ENCODE peak calls at places on chromosomes 6 and 20, in nine cellular contexts. One of them, this sample, is unnamed.

GRCh38 chr20:3980260-3981131 is 34.9 kb downstream of the RNF24 start:
- DNase-seq in AG04450: peak
- DNase-seq in Karpas-422: no peak
- DNase-seq in PC-9: no peak
- DNase-seq in AG20443: peak
- DNase-seq in mammary epithelial cell: peak
- DNase-seq in anterior cingulate cortex: no peak
- DNase-seq in activated gamma-delta T cell treated with Interleukin-2 at 50 U/mL for 16 hours: no peak
- DNase-seq in GF-D8: no peak
- DNase-seq in this sample: peak

GRCh38 chr6:167122041-167122826 is 662 bp upstream of the CCR6 start:
- DNase-seq in AG20443: no peak
- DNase-seq in GF-D8: no peak
- DNase-seq in PC-9: no peak
- DNase-seq in anterior cingulate cortex: no peak
- DNase-seq in AG04450: no peak
- DNase-seq in mammary epithelial cell: no peak
- DNase-seq in activated gamma-delta T cell treated with Interleukin-2 at 50 U/mL for 16 hours: no peak
- DNase-seq in Karpas-422: no peak
- DNase-seq in this sample: peak

GRCh38 chr6:156943167-156943566 is 166.0 kb downstream of the ARID1B start:
- DNase-seq in PC-9: no peak
- DNase-seq in anterior cingulate cortex: no peak
- DNase-seq in mammary epithelial cell: no peak
- DNase-seq in activated gamma-delta T cell treated with Interleukin-2 at 50 U/mL for 16 hours: no peak
- DNase-seq in AG04450: no peak
- DNase-seq in AG20443: no peak
- DNase-seq in Karpas-422: no peak
- DNase-seq in GF-D8: no peak
- DNase-seq in this sample: no peak

GRCh38 chr6:87407531-87407895 is 259 bp upstream of the CFAP206 start:
- DNase-seq in mammary epithelial cell: no peak
- DNase-seq in Karpas-422: peak
- DNase-seq in GF-D8: no peak
- DNase-seq in PC-9: no peak
- DNase-seq in AG04450: no peak
- DNase-seq in anterior cingulate cortex: peak
- DNase-seq in AG20443: no peak
- DNase-seq in activated gamma-delta T cell treated with Interleukin-2 at 50 U/mL for 16 hours: no peak
- DNase-seq in this sample: no peak

GRCh38 chr20:40634891-40635290 is 54.1 kb downstream of the MAFB start:
- DNase-seq in AG20443: no peak
- DNase-seq in mammary epithelial cell: no peak
- DNase-seq in GF-D8: no peak
- DNase-seq in PC-9: no peak
- DNase-seq in activated gamma-delta T cell treated with Interleukin-2 at 50 U/mL for 16 hours: no peak
- DNase-seq in anterior cingulate cortex: no peak
- DNase-seq in AG04450: no peak
- DNase-seq in Karpas-422: no peak
- DNase-seq in this sample: no peak

GRCh38 chr20:52105573-52106422 is 85.8 kb downstream of the ZFP64 start:
- DNase-seq in anterior cingulate cortex: peak
- DNase-seq in AG20443: no peak
- DNase-seq in activated gamma-delta T cell treated with Interleukin-2 at 50 U/mL for 16 hours: no peak
- DNase-seq in GF-D8: no peak
- DNase-seq in Karpas-422: no peak
- DNase-seq in AG04450: no peak
- DNase-seq in PC-9: peak
- DNase-seq in mammary epithelial cell: peak
- DNase-seq in this sample: no peak

GRCh38 chr6:150299873-150300485 is 68.8 kb upstream of the IYD start:
- DNase-seq in activated gamma-delta T cell treated with Interleukin-2 at 50 U/mL for 16 hours: no peak
- DNase-seq in anterior cingulate cortex: no peak
- DNase-seq in PC-9: no peak
- DNase-seq in AG20443: no peak
- DNase-seq in GF-D8: no peak
- DNase-seq in AG04450: no peak
- DNase-seq in Karpas-422: no peak
- DNase-seq in mammary epithelial cell: no peak
- DNase-seq in this sample: no peak

GRCh38 chr20:48750941-48751620 is 76.7 kb downstream of the PREX1 start:
- DNase-seq in GF-D8: peak
- DNase-seq in AG04450: no peak
- DNase-seq in activated gamma-delta T cell treated with Interleukin-2 at 50 U/mL for 16 hours: peak
- DNase-seq in anterior cingulate cortex: peak
- DNase-seq in PC-9: no peak
- DNase-seq in Karpas-422: no peak
- DNase-seq in mammary epithelial cell: no peak
- DNase-seq in AG20443: peak
- DNase-seq in this sample: peak

GRCh38 chr6:156280131-156280530 is 497.0 kb upstream of the ARID1B start:
- DNase-seq in GF-D8: no peak
- DNase-seq in mammary epithelial cell: no peak
- DNase-seq in PC-9: no peak
- DNase-seq in activated gamma-delta T cell treated with Interleukin-2 at 50 U/mL for 16 hours: no peak
- DNase-seq in AG20443: no peak
- DNase-seq in anterior cingulate cortex: no peak
- DNase-seq in AG04450: no peak
- DNase-seq in Karpas-422: no peak
- DNase-seq in this sample: no peak

GRCh38 chr20:44489931-44490330 is 14.3 kb downstream of the TTPAL start:
- DNase-seq in mammary epithelial cell: no peak
- DNase-seq in anterior cingulate cortex: no peak
- DNase-seq in PC-9: no peak
- DNase-seq in GF-D8: no peak
- DNase-seq in AG20443: no peak
- DNase-seq in AG04450: no peak
- DNase-seq in activated gamma-delta T cell treated with Interleukin-2 at 50 U/mL for 16 hours: no peak
- DNase-seq in Karpas-422: no peak
- DNase-seq in this sample: no peak

GRCh38 chr20:17562804-17563305 is 7.0 kb upstream of the DSTN start:
- DNase-seq in GF-D8: no peak
- DNase-seq in activated gamma-delta T cell treated with Interleukin-2 at 50 U/mL for 16 hours: no peak
- DNase-seq in AG04450: no peak
- DNase-seq in anterior cingulate cortex: no peak
- DNase-seq in AG20443: peak
- DNase-seq in Karpas-422: no peak
- DNase-seq in mammary epithelial cell: peak
- DNase-seq in PC-9: peak
- DNase-seq in this sample: no peak

GRCh38 chr6:152552616-152553209 is 84.4 kb downstream of the SYNE1 start:
- DNase-seq in PC-9: peak
- DNase-seq in GF-D8: no peak
- DNase-seq in AG20443: peak
- DNase-seq in anterior cingulate cortex: peak
- DNase-seq in activated gamma-delta T cell treated with Interleukin-2 at 50 U/mL for 16 hours: peak
- DNase-seq in Karpas-422: peak
- DNase-seq in AG04450: peak
- DNase-seq in mammary epithelial cell: peak
- DNase-seq in this sample: peak

GRCh38 chr6:77368660-77369313 is 94.5 kb downstream of the HTR1B start:
- DNase-seq in anterior cingulate cortex: no peak
- DNase-seq in GF-D8: peak
- DNase-seq in mammary epithelial cell: no peak
- DNase-seq in AG20443: no peak
- DNase-seq in PC-9: no peak
- DNase-seq in AG04450: no peak
- DNase-seq in Karpas-422: no peak
- DNase-seq in activated gamma-delta T cell treated with Interleukin-2 at 50 U/mL for 16 hours: no peak
- DNase-seq in this sample: peak

GRCh38 chr6:390914-391558 is 516 bp upstream of the IRF4 start:
- DNase-seq in AG20443: no peak
- DNase-seq in Karpas-422: no peak
- DNase-seq in activated gamma-delta T cell treated with Interleukin-2 at 50 U/mL for 16 hours: no peak
- DNase-seq in AG04450: no peak
- DNase-seq in PC-9: no peak
- DNase-seq in GF-D8: no peak
- DNase-seq in anterior cingulate cortex: no peak
- DNase-seq in mammary epithelial cell: no peak
- DNase-seq in this sample: peak

GRCh38 chr6:26604797-26605196 is 8.0 kb downstream of the ABT1 start:
- DNase-seq in AG20443: no peak
- DNase-seq in activated gamma-delta T cell treated with Interleukin-2 at 50 U/mL for 16 hours: no peak
- DNase-seq in GF-D8: no peak
- DNase-seq in Karpas-422: no peak
- DNase-seq in AG04450: no peak
- DNase-seq in mammary epithelial cell: no peak
- DNase-seq in PC-9: peak
- DNase-seq in anterior cingulate cortex: no peak
- DNase-seq in this sample: no peak

GRCh38 chr6:125519367-125519766 is 217.6 kb upstream of the HDDC2 start:
- DNase-seq in PC-9: no peak
- DNase-seq in activated gamma-delta T cell treated with Interleukin-2 at 50 U/mL for 16 hours: no peak
- DNase-seq in anterior cingulate cortex: no peak
- DNase-seq in mammary epithelial cell: no peak
- DNase-seq in Karpas-422: no peak
- DNase-seq in GF-D8: no peak
- DNase-seq in AG04450: no peak
- DNase-seq in AG20443: no peak
- DNase-seq in this sample: no peak

GRCh38 chr20:49559411-49560081 is 8.4 kb downstream of the PTGIS start:
- DNase-seq in GF-D8: no peak
- DNase-seq in AG04450: no peak
- DNase-seq in anterior cingulate cortex: no peak
- DNase-seq in AG20443: peak
- DNase-seq in mammary epithelial cell: no peak
- DNase-seq in activated gamma-delta T cell treated with Interleukin-2 at 50 U/mL for 16 hours: no peak
- DNase-seq in Karpas-422: no peak
- DNase-seq in PC-9: no peak
- DNase-seq in this sample: peak

GRCh38 chr6:44002071-44002590 is 125.1 kb downstream of the MRPL14 start:
- DNase-seq in PC-9: peak
- DNase-seq in mammary epithelial cell: no peak
- DNase-seq in GF-D8: no peak
- DNase-seq in AG04450: no peak
- DNase-seq in AG20443: no peak
- DNase-seq in activated gamma-delta T cell treated with Interleukin-2 at 50 U/mL for 16 hours: no peak
- DNase-seq in anterior cingulate cortex: no peak
- DNase-seq in Karpas-422: no peak
- DNase-seq in this sample: no peak

GRCh38 chr6:5398530-5398929 is 137.2 kb downstream of the FARS2 start:
- DNase-seq in AG04450: no peak
- DNase-seq in GF-D8: peak
- DNase-seq in Karpas-422: peak
- DNase-seq in PC-9: peak
- DNase-seq in mammary epithelial cell: peak
- DNase-seq in activated gamma-delta T cell treated with Interleukin-2 at 50 U/mL for 16 hours: no peak
- DNase-seq in AG20443: no peak
- DNase-seq in anterior cingulate cortex: no peak
- DNase-seq in this sample: peak

GRCh38 chr20:45962031-45962755 is 9.8 kb downstream of the ZNF335 start:
- DNase-seq in AG20443: no peak
- DNase-seq in GF-D8: no peak
- DNase-seq in Karpas-422: no peak
- DNase-seq in PC-9: peak
- DNase-seq in AG04450: no peak
- DNase-seq in activated gamma-delta T cell treated with Interleukin-2 at 50 U/mL for 16 hours: no peak
- DNase-seq in anterior cingulate cortex: no peak
- DNase-seq in mammary epithelial cell: no peak
- DNase-seq in this sample: no peak

GRCh38 chr20:53513489-53514298 is 79.9 kb downstream of the ZNF217 start:
- DNase-seq in GF-D8: no peak
- DNase-seq in AG04450: no peak
- DNase-seq in PC-9: no peak
- DNase-seq in activated gamma-delta T cell treated with Interleukin-2 at 50 U/mL for 16 hours: no peak
- DNase-seq in Karpas-422: no peak
- DNase-seq in mammary epithelial cell: no peak
- DNase-seq in anterior cingulate cortex: no peak
- DNase-seq in AG20443: peak
- DNase-seq in this sample: no peak

This sample was measured in MV-4-11.